ENCODE peak calls at places on chromosomes 2 and 18, in four cellular contexts. I is WTC11, Q is HepG2, N is GM12878. X is an unnamed sample.

GRCh38 chr2:25131567-25132295 is 36.6 kb downstream of the POMC start:
- DNase-seq in I (peak), Q (no peak), N (no peak), X (peak)

GRCh38 chr2:28093308-28093707 is 202.8 kb downstream of the BABAM2 start:
- DNase-seq in I (no peak), Q (no peak), N (no peak), X (no peak)

GRCh38 chr18:13577091-13577697 is 149.2 kb downstream of the FAM210A start:
- DNase-seq in I (no peak), Q (no peak), N (peak), X (no peak)

GRCh38 chr2:207748993-207749392 is 20.7 kb downstream of the FZD5 start:
- DNase-seq in I (no peak), Q (no peak), N (no peak), X (no peak)

GRCh38 chr2:239695106-239695727 is 294.4 kb upstream of the HDAC4 start:
- DNase-seq in I (no peak), Q (no peak), N (no peak), X (no peak)

GRCh38 chr2:12856934-12857660 is 140.4 kb downstream of the TRIB2 start:
- DNase-seq in I (no peak), Q (no peak), N (no peak), X (no peak)

GRCh38 chr2:71943238-71944182 is 204.2 kb downstream of the CYP26B1 start:
- DNase-seq in I (no peak), Q (no peak), N (no peak), X (no peak)

GRCh38 chr2:27209621-27210401 is 2.0 kb upstream of the ATRAID start:
- DNase-seq in I (no peak), Q (peak), N (no peak), X (no peak)

GRCh38 chr2:49044265-49044664 is 110.0 kb downstream of the FSHR start:
- DNase-seq in I (no peak), Q (no peak), N (no peak), X (no peak)

DNA sequence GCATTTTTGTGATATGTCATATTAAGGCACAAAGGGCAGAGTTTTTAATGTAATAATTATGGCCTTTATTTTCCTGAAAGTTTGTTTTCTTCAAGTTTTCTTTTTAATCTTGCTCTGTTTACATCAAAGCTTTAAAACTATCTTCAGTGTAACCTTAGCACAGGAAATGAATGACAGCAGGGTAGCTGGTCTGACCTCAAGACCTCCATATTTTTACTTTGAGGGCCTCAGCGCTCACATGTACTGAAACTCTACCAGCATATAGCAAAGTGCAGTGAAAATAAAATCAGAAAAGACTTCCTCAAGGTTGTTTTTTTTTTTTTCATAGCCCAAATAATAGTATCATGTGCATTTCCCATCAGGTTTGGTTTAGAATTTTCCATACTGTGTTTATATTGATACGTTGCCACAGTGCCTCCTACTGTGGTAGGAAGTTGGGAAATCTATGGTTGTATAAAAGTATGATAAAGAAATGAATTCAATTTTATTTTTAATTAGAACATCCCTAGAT is 163.4 kb downstream of the UBE2E3 start:
- DNase-seq in I (no peak), Q (no peak), N (no peak), X (no peak)
- TF ChIP-seq CBFB in I (no peak), Q (no peak), N (no peak), X (no peak)

GRCh38 chr2:168006538-168006937 is 240.9 kb downstream of the STK39 start:
- DNase-seq in I (no peak), Q (no peak), N (no peak), X (no peak)

GRCh38 chr2:168005586-168005985 is 241.8 kb downstream of the STK39 start:
- DNase-seq in I (no peak), Q (no peak), N (no peak), X (no peak)

DNA sequence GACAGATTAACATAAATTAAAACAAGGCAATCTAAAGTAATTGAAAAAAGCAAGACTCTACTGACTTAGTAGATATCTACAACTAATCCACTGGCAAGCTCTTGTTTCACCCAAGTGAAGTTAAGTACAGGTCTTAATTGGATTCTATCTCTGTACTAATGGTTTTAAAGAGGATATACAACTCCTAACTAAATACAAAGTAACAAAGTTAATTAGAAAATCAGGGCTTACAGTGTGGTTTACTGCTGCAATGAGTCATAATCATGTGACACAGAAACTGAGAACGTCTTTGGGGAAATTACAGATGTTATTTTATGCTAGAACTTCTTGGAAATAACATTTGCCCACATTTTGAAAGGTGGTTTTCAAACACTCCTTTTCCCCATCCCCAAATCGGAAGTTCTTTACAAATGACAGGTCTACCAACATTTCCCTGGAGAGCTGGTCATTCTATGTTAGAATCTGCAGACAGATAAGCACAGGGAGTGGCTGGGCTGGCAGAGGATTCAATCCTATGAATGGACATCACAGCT is 245.3 kb downstream of the STK39 start:
- DNase-seq in I (no peak), Q (no peak), N (peak), X (no peak)
- TF ChIP-seq CBFB in I (no peak), Q (no peak), N (no peak), X (no peak)

GRCh38 chr2:5373200-5373599 is 319.0 kb upstream of the SOX11 start:
- DNase-seq in I (no peak), Q (no peak), N (no peak), X (peak)
- TF ChIP-seq CBFB in I (no peak), Q (no peak), N (no peak), X (no peak)

GRCh38 chr2:2640371-2640770 is 309.3 kb upstream of the MYT1L start:
- DNase-seq in I (no peak), Q (no peak), N (no peak), X (no peak)

GRCh38 chr2:2639251-2640139 is 308.4 kb upstream of the MYT1L start:
- DNase-seq in I (no peak), Q (no peak), N (no peak), X (no peak)

GRCh38 chr2:2640818-2641217 is 309.7 kb upstream of the MYT1L start:
- DNase-seq in I (no peak), Q (no peak), N (no peak), X (no peak)

GRCh38 chr2:2636813-2637212 is 305.7 kb upstream of the MYT1L start:
- DNase-seq in I (no peak), Q (no peak), N (no peak), X (no peak)

DNA sequence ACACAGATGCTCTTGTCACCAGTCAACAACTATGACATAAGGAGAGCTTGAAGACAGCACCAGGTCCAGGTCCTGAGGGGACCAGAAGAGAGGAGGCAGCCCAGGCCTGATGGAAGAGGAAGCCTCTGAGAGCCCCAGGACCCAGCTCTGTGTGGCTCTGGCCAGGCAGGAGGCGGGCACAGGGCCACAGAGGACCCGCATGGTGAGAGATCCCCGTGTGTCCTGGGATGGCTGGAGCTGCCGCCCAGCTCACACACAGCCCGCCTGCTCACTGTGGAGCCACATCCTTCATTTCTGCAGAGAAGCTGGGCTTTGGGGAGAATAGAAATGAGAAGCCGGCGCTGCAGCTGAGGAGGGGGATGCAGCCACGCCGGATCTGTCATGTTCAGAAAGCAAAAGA is 307.4 kb upstream of the MYT1L start:
- DNase-seq in I (no peak), Q (no peak), N (no peak), X (no peak)
- TF ChIP-seq CBFB in I (no peak), Q (no peak), N (no peak), X (no peak)

DNA sequence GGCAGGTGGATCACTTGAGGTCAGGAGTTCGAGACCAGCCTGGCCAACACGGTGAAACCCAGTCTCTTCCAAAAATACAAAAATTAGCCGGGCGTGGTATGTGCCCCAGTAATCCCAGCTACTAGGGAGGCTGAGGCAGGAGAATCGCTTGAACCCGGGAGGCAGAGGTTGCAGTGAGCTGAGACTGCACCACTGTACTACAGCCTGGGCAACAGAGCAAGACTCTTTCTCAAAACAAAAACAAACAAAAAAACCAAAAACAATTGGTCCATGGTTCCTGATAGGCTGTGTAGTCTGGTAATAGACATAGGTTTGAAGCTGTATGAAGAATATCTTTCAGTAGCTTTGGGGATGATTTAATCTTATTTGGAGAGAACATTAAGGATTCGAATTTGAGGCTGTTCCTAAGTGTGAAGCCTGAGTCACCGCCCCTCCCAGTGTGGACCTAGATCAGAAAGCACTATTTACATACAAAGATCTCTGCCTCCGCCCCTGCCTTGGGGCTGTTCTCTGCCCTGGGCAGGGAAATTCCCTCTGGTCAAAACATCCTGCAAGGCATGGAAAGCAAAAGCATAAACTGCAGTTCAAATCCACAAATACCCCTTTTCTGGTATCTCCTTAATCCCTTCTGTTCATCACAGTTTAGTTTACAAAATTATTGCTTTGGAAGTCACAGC is 52.8 kb upstream of the PMAIP1 start:
- DNase-seq in I (no peak), Q (no peak), N (peak), X (no peak)
- TF ChIP-seq CBFB in I (no peak), Q (no peak), N (peak), X (no peak)

GRCh38 chr2:118822572-118822971 is 24.9 kb downstream of the EN1 start:
- DNase-seq in I (no peak), Q (no peak), N (no peak), X (no peak)
- TF ChIP-seq CBFB in I (no peak), Q (no peak), N (no peak), X (no peak)

GRCh38 chr18:50820901-50821520 is 1.2 kb upstream of the MRO start:
- DNase-seq in I (no peak), Q (no peak), N (no peak), X (no peak)

GRCh38 chr18:50817898-50818250 is 1.9 kb downstream of the MRO start:
- DNase-seq in I (no peak), Q (no peak), N (no peak), X (no peak)

GRCh38 chr18:50816767-50817166 is 3.0 kb downstream of the MRO start:
- DNase-seq in I (peak), Q (no peak), N (no peak), X (no peak)

GRCh38 chr18:50819727-50820378 is at the start of gene MRO:
- DNase-seq in I (peak), Q (peak), N (no peak), X (peak)

GRCh38 chr18:50819027-50819726 is 639 bp downstream of the MRO start:
- DNase-seq in I (peak), Q (peak), N (no peak), X (no peak)
- TF ChIP-seq CBFB in I (no peak), Q (no peak), N (no peak), X (no peak)

DNA sequence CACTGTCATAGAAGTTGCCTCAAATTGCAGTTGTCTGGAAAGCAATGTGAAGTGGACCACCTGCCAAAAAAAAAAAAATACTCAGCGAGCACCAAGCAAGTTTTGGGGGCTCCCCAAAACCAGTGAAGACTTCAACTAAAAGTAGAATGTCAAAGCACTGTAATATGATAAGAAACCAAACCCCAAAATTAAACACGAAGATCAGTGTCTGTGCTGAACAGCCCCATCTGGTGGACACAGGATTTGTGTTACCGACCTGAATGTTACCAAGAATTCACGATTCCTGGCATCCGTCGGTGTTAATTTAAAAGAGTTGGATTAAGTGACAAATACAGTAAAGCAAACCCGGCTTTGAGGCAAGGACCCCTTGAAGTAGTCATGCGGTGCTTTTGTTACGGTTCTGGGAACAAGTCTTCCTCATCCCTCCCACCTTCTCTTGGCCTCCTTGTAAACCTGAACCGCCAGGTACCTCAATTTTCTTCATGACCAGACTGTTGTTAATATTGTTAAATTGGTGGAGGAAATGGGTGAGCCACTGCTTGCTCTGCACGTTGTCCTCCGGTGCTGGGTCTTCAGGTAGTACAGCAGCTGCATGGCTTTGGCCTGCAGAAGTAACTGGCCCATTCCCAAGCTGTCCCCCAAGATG is 31.3 kb upstream of the SSB start:
- DNase-seq in I (peak), Q (peak), N (no peak), X (peak)
- TF ChIP-seq CBFB in I (no peak), Q (no peak), N (no peak), X (no peak)

GRCh38 chr2:224099846-224100643 is 61.0 kb upstream of the SERPINE2 start:
- DNase-seq in I (no peak), Q (no peak), N (no peak), X (no peak)
- TF ChIP-seq CBFB in I (no peak), Q (no peak), N (no peak), X (no peak)

GRCh38 chr2:237702439-237703397 is 75.3 kb downstream of the LRRFIP1 start:
- DNase-seq in I (peak), Q (no peak), N (no peak), X (no peak)

GRCh38 chr2:237699870-237700582 is 72.6 kb downstream of the LRRFIP1 start:
- DNase-seq in I (no peak), Q (no peak), N (no peak), X (no peak)

GRCh38 chr2:237701859-237702370 is 74.5 kb downstream of the LRRFIP1 start:
- DNase-seq in I (no peak), Q (no peak), N (no peak), X (peak)

GRCh38 chr2:237701033-237701858 is 73.9 kb downstream of the LRRFIP1 start:
- DNase-seq in I (no peak), Q (no peak), N (no peak), X (no peak)

DNA sequence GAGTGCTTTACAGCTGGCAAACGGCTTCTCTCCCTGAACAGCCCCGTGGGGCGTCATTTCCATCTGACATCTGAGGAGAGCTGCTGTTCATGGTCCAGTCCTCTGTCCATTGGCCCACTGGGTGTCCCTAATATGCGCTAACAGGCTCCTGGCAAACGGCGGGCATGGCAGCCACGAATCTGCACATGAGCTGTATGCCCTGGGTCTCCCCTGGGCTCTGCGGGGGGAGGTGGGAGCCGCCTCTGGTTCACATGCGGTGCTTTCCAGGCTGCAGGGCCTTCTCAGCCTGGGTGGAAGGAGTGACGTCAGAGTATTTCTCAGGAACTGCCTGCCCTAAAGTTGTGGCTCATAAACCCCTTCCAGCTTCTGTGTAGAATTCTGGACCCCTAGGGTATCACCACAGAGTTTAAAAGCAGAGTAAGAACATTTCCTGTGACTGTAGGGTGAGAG is 73.2 kb downstream of the LRRFIP1 start:
- DNase-seq in I (no peak), Q (no peak), N (peak), X (no peak)
- TF ChIP-seq CBFB in I (no peak), Q (no peak), N (no peak), X (no peak)